ENCODE peak calls at places on chromosome 4, in six cellular contexts. R is H9; N is stimulated activated naive CD8-positive, alpha-beta T cell treated with anti-CD3 and anti-CD28 coated beads, Interleukin-15, Interleukin-2, amounts not matched to agents 100 U/mL and 50 U/mL, for 24 hours; D is NCI-H1092 treated with DMSO at 0.1 percent for 48 hours; K is AG08395; T is OCI-LY7. V is an unnamed sample.

GRCh38 chr4:127888559-127888958 is 7.9 kb downstream of the PLK4 start:
- DNase-seq in R (no peak), N (no peak), D (peak), K (no peak), T (no peak), V (no peak)

GRCh38 chr4:152616804-152617203 is 63.0 kb downstream of the TMEM154 start:
- DNase-seq in R (no peak), N (no peak), D (no peak), K (no peak), T (no peak), V (no peak)

GRCh38 chr4:94974773-94975172 is 217.0 kb downstream of the BMPR1B start:
- DNase-seq in R (no peak), N (no peak), D (no peak), K (peak), T (no peak), V (no peak)

GRCh38 chr4:171774642-171775041 is 38.6 kb upstream of the GALNTL6 start:
- DNase-seq in R (no peak), N (no peak), D (no peak), K (no peak), T (no peak), V (no peak)

GRCh38 chr4:71266090-71266794 is 72.6 kb upstream of the SLC4A4 start:
- DNase-seq in R (no peak), N (no peak), D (no peak), K (peak), T (no peak), V (no peak)

GRCh38 chr4:143512978-143513313 is 556 bp upstream of the SMARCA5 start:
- DNase-seq in R (no peak), N (no peak), D (no peak), K (no peak), T (no peak), V (no peak)

GRCh38 chr4:925771-926500 is 6.2 kb downstream of the GAK start:
- DNase-seq in R (no peak), N (no peak), D (no peak), K (no peak), T (no peak), V (no peak)

GRCh38 chr4:39348371-39349265 is 17.5 kb downstream of the RFC1 start:
- DNase-seq in R (no peak), N (peak), D (no peak), K (no peak), T (no peak), V (no peak)

GRCh38 chr4:105436414-105436813 is 37.4 kb downstream of the PPA2 start:
- DNase-seq in R (no peak), N (no peak), D (no peak), K (no peak), T (no peak), V (no peak)

GRCh38 chr4:98506462-98507132 is 151.8 kb downstream of the TSPAN5 start:
- DNase-seq in R (peak), N (no peak), D (no peak), K (no peak), T (no peak), V (no peak)

GRCh38 chr4:98961770-98962169 is 32.8 kb upstream of the EIF4E start:
- DNase-seq in R (no peak), N (no peak), D (no peak), K (no peak), T (no peak), V (no peak)

GRCh38 chr4:151667666-151668065 is 93.1 kb downstream of the GATB start:
- DNase-seq in R (no peak), N (no peak), D (no peak), K (no peak), T (no peak), V (no peak)

GRCh38 chr4:150385606-150386005 is 196.3 kb upstream of the MAB21L2 start:
- DNase-seq in R (no peak), N (no peak), D (peak), K (peak), T (no peak), V (peak)

GRCh38 chr4:113645288-113645687 is 116.2 kb downstream of the CAMK2D start:
- DNase-seq in R (no peak), N (no peak), D (no peak), K (no peak), T (no peak), V (no peak)

GRCh38 chr4:168765726-168766125 is 244.3 kb downstream of the CBR4 start:
- DNase-seq in R (no peak), N (no peak), D (no peak), K (peak), T (no peak), V (no peak)

GRCh38 chr4:134070174-134070573 is 131.4 kb downstream of the PABPC4L start:
- DNase-seq in R (no peak), N (no peak), D (no peak), K (no peak), T (no peak), V (no peak)

GRCh38 chr4:38491854-38492478 is 172.0 kb upstream of the KLF3 start:
- DNase-seq in R (no peak), N (no peak), D (no peak), K (no peak), T (no peak), V (no peak)

GRCh38 chr4:143667461-143667860 is 33.0 kb downstream of the FREM3 start:
- DNase-seq in R (no peak), N (no peak), D (no peak), K (peak), T (no peak), V (no peak)

GRCh38 chr4:155972098-155972497 is 18.4 kb upstream of the CTSO start:
- DNase-seq in R (peak), N (no peak), D (no peak), K (peak), T (no peak), V (no peak)

GRCh38 chr4:153488719-153489384 is 22.7 kb downstream of the TMEM131L start:
- DNase-seq in R (peak), N (peak), D (peak), K (peak), T (no peak), V (peak)

GRCh38 chr4:4421356-4421755 is 34.5 kb downstream of the NSG1 start:
- DNase-seq in R (no peak), N (no peak), D (no peak), K (no peak), T (no peak), V (no peak)

GRCh38 chr4:37662861-37663390 is 23.2 kb downstream of the RELL1 start:
- DNase-seq in R (no peak), N (no peak), D (no peak), K (no peak), T (no peak), V (no peak)

GRCh38 chr4:54837576-54838140 is 179.9 kb downstream of the KIT start:
- DNase-seq in R (no peak), N (no peak), D (no peak), K (no peak), T (no peak), V (no peak)

GRCh38 chr4:163600731-163601130 is 106.2 kb downstream of the TMA16 start:
- DNase-seq in R (no peak), N (no peak), D (no peak), K (no peak), T (peak), V (no peak)

GRCh38 chr4:102638621-102639020 is 122.1 kb downstream of the MANBA start:
- DNase-seq in R (no peak), N (no peak), D (no peak), K (no peak), T (no peak), V (no peak)

GRCh38 chr4:88188738-88189417 is 30.4 kb upstream of the ABCG2 start:
- DNase-seq in R (no peak), N (no peak), D (no peak), K (no peak), T (no peak), V (no peak)

GRCh38 chr4:123561525-123561924 is 164.9 kb downstream of the SPRY1 start:
- DNase-seq in R (no peak), N (no peak), D (no peak), K (no peak), T (no peak), V (no peak)

GRCh38 chr4:148359769-148360168 is 82.4 kb downstream of the NR3C2 start:
- DNase-seq in R (no peak), N (no peak), D (no peak), K (no peak), T (no peak), V (no peak)

GRCh38 chr4:88058295-88058694 is 50.9 kb downstream of the PKD2 start:
- DNase-seq in R (no peak), N (no peak), D (no peak), K (no peak), T (no peak), V (no peak)

GRCh38 chr4:159179310-159179958 is 76.6 kb downstream of the RAPGEF2 start:
- DNase-seq in R (no peak), N (no peak), D (no peak), K (no peak), T (no peak), V (no peak)

GRCh38 chr4:183362916-183363542 is 40.8 kb upstream of the CLDN24 start:
- DNase-seq in R (no peak), N (no peak), D (no peak), K (no peak), T (no peak), V (no peak)

GRCh38 chr4:6110681-6111353 is 89.5 kb downstream of the JAKMIP1 start:
- DNase-seq in R (no peak), N (no peak), D (no peak), K (no peak), T (no peak), V (no peak)

GRCh38 chr4:55980725-55981124 is 32.0 kb downstream of the CEP135 start:
- DNase-seq in R (no peak), N (no peak), D (no peak), K (no peak), T (no peak), V (no peak)

GRCh38 chr4:148649669-148650331 is 207.6 kb upstream of the NR3C2 start:
- DNase-seq in R (no peak), N (no peak), D (no peak), K (no peak), T (no peak), V (no peak)

GRCh38 chr4:40327340-40327739 is 7.8 kb upstream of the CHRNA9 start:
- DNase-seq in R (no peak), N (no peak), D (no peak), K (no peak), T (no peak), V (no peak)

V was measured in NCI-H2107.